ENCODE peak calls at places on chromosomes 6 and 20, in six cellular contexts. One of them, this sample, is unnamed. For H3K36me3, the result is how much of the 10 kb centered on the place peaks cover.

GRCh38 chr6:37115236-37115894 is 54.6 kb upstream of the PIM1 start:
- DNase-seq in A673: no peak
- DNase-seq in cardiac muscle cell: no peak
- DNase-seq in prostate gland: no peak
- DNase-seq in kidney epithelial cell: no peak
- DNase-seq in ovary: no peak
- DNase-seq in this sample: no peak

GRCh38 chr6:81838031-81838430 is 85.5 kb upstream of the TENT5A start:
- DNase-seq in A673: no peak
- DNase-seq in cardiac muscle cell: peak
- DNase-seq in prostate gland: no peak
- DNase-seq in kidney epithelial cell: peak
- DNase-seq in ovary: no peak
- DNase-seq in this sample: no peak

GRCh38 chr20:47356526-47357295 is at the start of gene ZMYND8:
- DNase-seq in A673: peak
- DNase-seq in cardiac muscle cell: peak
- DNase-seq in prostate gland: peak
- DNase-seq in kidney epithelial cell: no peak
- DNase-seq in ovary: peak
- DNase-seq in this sample: peak

GRCh38 chr6:167307342-167307955 is 16.3 kb downstream of the UNC93A start:
- DNase-seq in A673: no peak
- DNase-seq in cardiac muscle cell: no peak
- DNase-seq in prostate gland: no peak
- DNase-seq in kidney epithelial cell: no peak
- DNase-seq in ovary: no peak
- DNase-seq in this sample: no peak

GRCh38 chr20:41145821-41146620 is 8.7 kb downstream of the PLCG1 start:
- DNase-seq in A673: no peak
- DNase-seq in cardiac muscle cell: no peak
- DNase-seq in prostate gland: peak
- DNase-seq in kidney epithelial cell: no peak
- DNase-seq in ovary: no peak
- DNase-seq in this sample: no peak

GRCh38 chr20:19743650-19744015 is 14.4 kb upstream of the RIN2 start:
- DNase-seq in A673: no peak
- DNase-seq in cardiac muscle cell: no peak
- DNase-seq in prostate gland: no peak
- DNase-seq in kidney epithelial cell: no peak
- DNase-seq in ovary: no peak
- DNase-seq in this sample: no peak

GRCh38 chr6:3413612-3414011 is 43.2 kb downstream of the SLC22A23 start:
- DNase-seq in A673: no peak
- DNase-seq in cardiac muscle cell: no peak
- DNase-seq in prostate gland: no peak
- DNase-seq in kidney epithelial cell: no peak
- DNase-seq in ovary: no peak
- DNase-seq in this sample: no peak

GRCh38 chr20:10665791-10666190 is 8.0 kb downstream of the JAG1 start:
- DNase-seq in A673: no peak
- DNase-seq in cardiac muscle cell: no peak
- DNase-seq in prostate gland: peak
- DNase-seq in kidney epithelial cell: no peak
- DNase-seq in ovary: no peak
- DNase-seq in this sample: no peak

GRCh38 chr20:41428285-41428684 is 61.7 kb upstream of the EMILIN3 start:
- DNase-seq in A673: no peak
- DNase-seq in cardiac muscle cell: no peak
- DNase-seq in prostate gland: no peak
- DNase-seq in kidney epithelial cell: peak
- DNase-seq in ovary: no peak
- DNase-seq in this sample: no peak

GRCh38 chr6:160253714-160254113 is 4.9 kb downstream of the SLC22A2 start:
- DNase-seq in A673: no peak
- DNase-seq in cardiac muscle cell: no peak
- DNase-seq in prostate gland: no peak
- DNase-seq in kidney epithelial cell: no peak
- DNase-seq in ovary: no peak
- DNase-seq in this sample: no peak

GRCh38 chr6:166330612-166331011 is 11.7 kb downstream of the SFT2D1 start:
- DNase-seq in A673: no peak
- DNase-seq in cardiac muscle cell: peak
- DNase-seq in prostate gland: no peak
- DNase-seq in kidney epithelial cell: no peak
- DNase-seq in ovary: no peak
- DNase-seq in this sample: no peak

GRCh38 chr6:26270903-26271639 is 93.9 kb upstream of the BTN3A2 start:
- DNase-seq in A673: peak
- DNase-seq in cardiac muscle cell: peak
- DNase-seq in prostate gland: peak
- DNase-seq in kidney epithelial cell: peak
- DNase-seq in ovary: peak
- DNase-seq in this sample: peak

GRCh38 chr20:38805502-38805957 is at the start of gene PPP1R16B:
- DNase-seq in A673: peak
- DNase-seq in cardiac muscle cell: peak
- DNase-seq in prostate gland: no peak
- DNase-seq in kidney epithelial cell: no peak
- DNase-seq in ovary: no peak
- DNase-seq in this sample: peak

GRCh38 chr20:48725589-48725991 is 102.2 kb downstream of the PREX1 start:
- DNase-seq in A673: peak
- DNase-seq in cardiac muscle cell: no peak
- DNase-seq in prostate gland: no peak
- DNase-seq in kidney epithelial cell: no peak
- DNase-seq in ovary: no peak
- DNase-seq in this sample: no peak

GRCh38 chr6:111113731-111114438 is 26.6 kb downstream of the SLC16A10 start:
- DNase-seq in A673: no peak
- DNase-seq in cardiac muscle cell: peak
- DNase-seq in prostate gland: no peak
- DNase-seq in kidney epithelial cell: no peak
- DNase-seq in ovary: peak
- DNase-seq in this sample: no peak

GRCh38 chr6:50543666-50544065 is 169.7 kb upstream of the TFAP2D start:
- DNase-seq in A673: no peak
- DNase-seq in cardiac muscle cell: no peak
- DNase-seq in prostate gland: no peak
- DNase-seq in kidney epithelial cell: no peak
- DNase-seq in ovary: no peak
- DNase-seq in this sample: no peak

GRCh38 chr6:28215425-28215824 is 9.7 kb upstream of the ZSCAN9 start:
- DNase-seq in A673: peak
- DNase-seq in cardiac muscle cell: no peak
- DNase-seq in prostate gland: no peak
- DNase-seq in kidney epithelial cell: no peak
- DNase-seq in ovary: no peak
- DNase-seq in this sample: no peak

GRCh38 chr6:14254505-14254904 is 136.9 kb downstream of the CD83 start:
- DNase-seq in A673: no peak
- DNase-seq in cardiac muscle cell: no peak
- DNase-seq in prostate gland: no peak
- DNase-seq in kidney epithelial cell: no peak
- DNase-seq in ovary: no peak
- DNase-seq in this sample: no peak

GRCh38 chr6:128518531-128519131 is 1.8 kb downstream of the PTPRK start:
- DNase-seq in A673: peak
- DNase-seq in cardiac muscle cell: no peak
- DNase-seq in prostate gland: no peak
- DNase-seq in kidney epithelial cell: no peak
- DNase-seq in ovary: no peak
- DNase-seq in this sample: no peak

GRCh38 chr20:709864-710761 is 34.5 kb upstream of the SCRT2 start:
- DNase-seq in A673: no peak
- DNase-seq in cardiac muscle cell: peak
- DNase-seq in prostate gland: no peak
- DNase-seq in kidney epithelial cell: no peak
- DNase-seq in ovary: no peak
- DNase-seq in this sample: no peak

GRCh38 chr20:23420943-23421925 is at the start of gene NAPB:
- DNase-seq in A673: peak
- DNase-seq in cardiac muscle cell: peak
- DNase-seq in prostate gland: peak
- DNase-seq in kidney epithelial cell: peak
- DNase-seq in ovary: peak
- DNase-seq in this sample: peak
- TF ChIP-seq CTCF in A673: peak
- TF ChIP-seq CTCF in cardiac muscle cell: peak
- TF ChIP-seq CTCF in prostate gland: peak
- TF ChIP-seq CTCF in kidney epithelial cell: peak
- TF ChIP-seq CTCF in ovary: peak
- TF ChIP-seq CTCF in this sample: peak

GRCh38 chr20:44600301-44600700 is 17.9 kb downstream of the PKIG start:
- DNase-seq in A673: no peak
- DNase-seq in cardiac muscle cell: no peak
- DNase-seq in prostate gland: no peak
- DNase-seq in kidney epithelial cell: no peak
- DNase-seq in ovary: no peak
- DNase-seq in this sample: no peak

GRCh38 chr20:44597516-44597915 is 15.1 kb downstream of the PKIG start:
- DNase-seq in A673: peak
- DNase-seq in cardiac muscle cell: no peak
- DNase-seq in prostate gland: no peak
- DNase-seq in kidney epithelial cell: no peak
- DNase-seq in ovary: no peak
- DNase-seq in this sample: no peak

GRCh38 chr20:44599715-44600114 is 17.3 kb downstream of the PKIG start:
- DNase-seq in A673: no peak
- DNase-seq in cardiac muscle cell: no peak
- DNase-seq in prostate gland: no peak
- DNase-seq in kidney epithelial cell: no peak
- DNase-seq in ovary: no peak
- DNase-seq in this sample: no peak

GRCh38 chr20:44597930-44598329 is 15.6 kb downstream of the PKIG start:
- DNase-seq in A673: no peak
- DNase-seq in cardiac muscle cell: no peak
- DNase-seq in prostate gland: no peak
- DNase-seq in kidney epithelial cell: no peak
- DNase-seq in ovary: no peak
- DNase-seq in this sample: no peak

GRCh38 chr20:44598413-44599290 is 16.3 kb downstream of the PKIG start:
- DNase-seq in A673: peak
- DNase-seq in cardiac muscle cell: no peak
- DNase-seq in prostate gland: no peak
- DNase-seq in kidney epithelial cell: no peak
- DNase-seq in ovary: no peak
- DNase-seq in this sample: no peak
- H3K4me3 ChIP-seq in A673: no peak
- H3K4me3 ChIP-seq in cardiac muscle cell: no peak
- H3K4me3 ChIP-seq in prostate gland: no peak
- H3K4me3 ChIP-seq in kidney epithelial cell: no peak
- H3K4me3 ChIP-seq in ovary: no peak
- H3K4me3 ChIP-seq in this sample: peak

DNA sequence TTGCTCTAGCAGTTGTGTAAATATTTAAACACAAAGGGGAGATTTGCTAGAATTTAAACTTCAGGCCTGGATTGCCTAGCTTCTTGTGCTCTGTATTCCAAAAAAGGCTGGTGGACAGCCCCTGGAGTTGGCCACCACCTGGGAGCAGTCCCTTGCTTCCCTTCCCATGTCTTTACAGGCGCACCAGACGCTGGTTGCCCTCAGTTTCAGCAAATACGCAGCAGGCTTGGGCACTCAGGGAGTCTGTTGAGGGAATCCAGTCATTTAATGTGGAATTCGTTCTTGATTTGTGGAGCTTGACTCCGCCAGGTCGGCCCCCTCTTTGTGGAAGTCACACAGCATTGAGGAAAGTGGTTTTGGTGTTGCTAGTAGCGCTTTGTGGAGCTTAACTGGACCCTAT is 156.8 kb downstream of the DTNBP1 start:
- DNase-seq in A673: no peak
- DNase-seq in cardiac muscle cell: no peak
- DNase-seq in prostate gland: no peak
- DNase-seq in kidney epithelial cell: no peak
- DNase-seq in ovary: no peak
- DNase-seq in this sample: no peak
- H3K36me3 ChIP-seq in A673: under half
- H3K36me3 ChIP-seq in cardiac muscle cell: under half
- H3K36me3 ChIP-seq in prostate gland: under half
- H3K36me3 ChIP-seq in kidney epithelial cell: under half
- H3K36me3 ChIP-seq in ovary: under half
- H3K36me3 ChIP-seq in this sample: under half

GRCh38 chr6:112877134-112878100 is 530.3 kb downstream of the RFPL4B start:
- DNase-seq in A673: peak
- DNase-seq in cardiac muscle cell: no peak
- DNase-seq in prostate gland: no peak
- DNase-seq in kidney epithelial cell: peak
- DNase-seq in ovary: no peak
- DNase-seq in this sample: no peak
- TF ChIP-seq CTCF in A673: peak
- TF ChIP-seq CTCF in cardiac muscle cell: peak
- TF ChIP-seq CTCF in prostate gland: no peak
- TF ChIP-seq CTCF in kidney epithelial cell: no peak
- TF ChIP-seq CTCF in ovary: no peak
- TF ChIP-seq CTCF in this sample: no peak

GRCh38 chr20:32685541-32686529 is 12.1 kb upstream of the C20orf203 start:
- DNase-seq in A673: peak
- DNase-seq in cardiac muscle cell: no peak
- DNase-seq in prostate gland: no peak
- DNase-seq in kidney epithelial cell: no peak
- DNase-seq in ovary: no peak
- DNase-seq in this sample: no peak

GRCh38 chr20:32682508-32682987 is 8.8 kb upstream of the C20orf203 start:
- DNase-seq in A673: no peak
- DNase-seq in cardiac muscle cell: no peak
- DNase-seq in prostate gland: no peak
- DNase-seq in kidney epithelial cell: no peak
- DNase-seq in ovary: no peak
- DNase-seq in this sample: no peak

GRCh38 chr20:32681175-32682084 is 7.7 kb upstream of the C20orf203 start:
- DNase-seq in A673: peak
- DNase-seq in cardiac muscle cell: peak
- DNase-seq in prostate gland: peak
- DNase-seq in kidney epithelial cell: peak
- DNase-seq in ovary: no peak
- DNase-seq in this sample: no peak

GRCh38 chr20:32686530-32687179 is 12.9 kb upstream of the C20orf203 start:
- DNase-seq in A673: no peak
- DNase-seq in cardiac muscle cell: no peak
- DNase-seq in prostate gland: no peak
- DNase-seq in kidney epithelial cell: no peak
- DNase-seq in ovary: no peak
- DNase-seq in this sample: no peak

DNA sequence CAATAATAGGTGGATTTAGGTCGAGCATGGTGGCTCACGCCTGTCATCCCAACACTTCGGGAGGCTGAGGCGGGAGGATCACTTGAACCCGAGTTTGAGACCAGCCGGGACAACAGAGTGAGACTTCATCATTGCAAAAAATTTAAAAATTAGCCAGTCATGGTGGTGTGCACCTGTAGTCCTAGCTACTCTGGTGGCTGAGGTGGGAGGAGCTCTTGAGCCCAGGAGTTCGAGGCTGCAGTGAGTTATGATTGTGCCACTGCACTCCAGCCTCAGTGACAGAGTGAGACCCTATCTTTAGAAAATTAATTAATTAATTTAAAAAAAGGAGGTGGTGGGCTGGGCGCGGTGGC is 13.4 kb upstream of the C20orf203 start:
- DNase-seq in A673: no peak
- DNase-seq in cardiac muscle cell: no peak
- DNase-seq in prostate gland: no peak
- DNase-seq in kidney epithelial cell: no peak
- DNase-seq in ovary: no peak
- DNase-seq in this sample: no peak
- H3K4me3 ChIP-seq in A673: no peak
- H3K4me3 ChIP-seq in cardiac muscle cell: no peak
- H3K4me3 ChIP-seq in prostate gland: no peak
- H3K4me3 ChIP-seq in kidney epithelial cell: no peak
- H3K4me3 ChIP-seq in ovary: no peak
- H3K4me3 ChIP-seq in this sample: no peak

This sample was measured in GM06990.